ENCODE peak calls at places on chromosomes 13 and 19, in eight cellular contexts. One of them, this sample, is unnamed.

GRCh38 chr13:80550856-80551532 is 210.1 kb upstream of the SPRY2 start:
- DNase-seq in fibroblast of lung: peak; percentile 37
- DNase-seq in brain microvascular endothelial cell: no peak
- DNase-seq in cardiac fibroblast: peak; percentile 41
- DNase-seq in prostate gland: no peak
- DNase-seq in progenitor cell of endocrine pancreas: no peak
- DNase-seq in GM12865: no peak
- DNase-seq in GM06990: no peak
- DNase-seq in this sample: no peak

GRCh38 chr13:98419786-98420559 is 156.9 kb downstream of the STK24 start:
- DNase-seq in GM06990: no peak
- DNase-seq in fibroblast of lung: no peak
- DNase-seq in brain microvascular endothelial cell: no peak
- DNase-seq in cardiac fibroblast: no peak
- DNase-seq in GM12865: no peak
- DNase-seq in prostate gland: peak; percentile 77
- DNase-seq in progenitor cell of endocrine pancreas: no peak
- DNase-seq in this sample: no peak

GRCh38 chr19:16373079-16373478 is 48.5 kb downstream of the KLF2 start:
- DNase-seq in fibroblast of lung: no peak
- DNase-seq in GM12865: no peak
- DNase-seq in prostate gland: no peak
- DNase-seq in brain microvascular endothelial cell: no peak
- DNase-seq in cardiac fibroblast: no peak
- DNase-seq in progenitor cell of endocrine pancreas: no peak
- DNase-seq in GM06990: no peak
- DNase-seq in this sample: no peak

GRCh38 chr13:26050568-26051230 is 1.1 kb downstream of the SHISA2 start:
- DNase-seq in progenitor cell of endocrine pancreas: peak; percentile 52
- DNase-seq in GM12865: no peak
- DNase-seq in fibroblast of lung: no peak
- DNase-seq in GM06990: no peak
- DNase-seq in brain microvascular endothelial cell: no peak
- DNase-seq in cardiac fibroblast: peak; percentile 19
- DNase-seq in prostate gland: no peak
- DNase-seq in this sample: no peak

GRCh38 chr19:13817018-13817614 is 21.9 kb downstream of the ZSWIM4 start:
- DNase-seq in GM12865: no peak
- DNase-seq in cardiac fibroblast: no peak
- DNase-seq in GM06990: peak; percentile 72
- DNase-seq in prostate gland: peak; percentile 33
- DNase-seq in brain microvascular endothelial cell: no peak
- DNase-seq in fibroblast of lung: no peak
- DNase-seq in progenitor cell of endocrine pancreas: no peak
- DNase-seq in this sample: no peak

GRCh38 chr19:40223135-40223822 is 3.2 kb downstream of the CCNP start:
- DNase-seq in prostate gland: no peak
- DNase-seq in fibroblast of lung: no peak
- DNase-seq in cardiac fibroblast: no peak
- DNase-seq in GM12865: no peak
- DNase-seq in progenitor cell of endocrine pancreas: peak; percentile 53
- DNase-seq in GM06990: no peak
- DNase-seq in brain microvascular endothelial cell: no peak
- DNase-seq in this sample: no peak

GRCh38 chr19:56538761-56539263 is at the start of gene ZFP28:
- DNase-seq in brain microvascular endothelial cell: no peak
- DNase-seq in cardiac fibroblast: no peak
- DNase-seq in GM06990: no peak
- DNase-seq in GM12865: no peak
- DNase-seq in fibroblast of lung: no peak
- DNase-seq in progenitor cell of endocrine pancreas: peak; percentile 49
- DNase-seq in prostate gland: peak; percentile 73
- DNase-seq in this sample: peak; percentile 87

GRCh38 chr13:44815507-44816074 is 173.7 kb downstream of the NUFIP1 start:
- DNase-seq in cardiac fibroblast: peak; percentile 96
- DNase-seq in prostate gland: peak; percentile 30
- DNase-seq in progenitor cell of endocrine pancreas: no peak
- DNase-seq in GM06990: no peak
- DNase-seq in GM12865: peak; percentile 41
- DNase-seq in fibroblast of lung: peak; percentile 92
- DNase-seq in brain microvascular endothelial cell: peak; percentile 96
- DNase-seq in this sample: peak; percentile 24

GRCh38 chr19:18608805-18609716 is 2.5 kb upstream of the CRLF1 start:
- DNase-seq in brain microvascular endothelial cell: no peak
- DNase-seq in prostate gland: no peak
- DNase-seq in cardiac fibroblast: no peak
- DNase-seq in GM12865: no peak
- DNase-seq in GM06990: no peak
- DNase-seq in progenitor cell of endocrine pancreas: no peak
- DNase-seq in fibroblast of lung: no peak
- DNase-seq in this sample: no peak

GRCh38 chr19:57056972-57057371 is 62.8 kb upstream of the USP29 start:
- DNase-seq in cardiac fibroblast: peak; percentile 57
- DNase-seq in GM06990: no peak
- DNase-seq in brain microvascular endothelial cell: no peak
- DNase-seq in prostate gland: no peak
- DNase-seq in GM12865: no peak
- DNase-seq in progenitor cell of endocrine pancreas: no peak
- DNase-seq in fibroblast of lung: peak; percentile 68
- DNase-seq in this sample: no peak

GRCh38 chr13:40749327-40749726 is 21.7 kb downstream of the MRPS31 start:
- DNase-seq in GM06990: no peak
- DNase-seq in prostate gland: no peak
- DNase-seq in cardiac fibroblast: peak; percentile 1
- DNase-seq in progenitor cell of endocrine pancreas: no peak
- DNase-seq in GM12865: no peak
- DNase-seq in fibroblast of lung: no peak
- DNase-seq in brain microvascular endothelial cell: no peak
- DNase-seq in this sample: no peak
- TF ChIP-seq CTCF in GM06990: no peak
- TF ChIP-seq CTCF in prostate gland: no peak
- TF ChIP-seq CTCF in cardiac fibroblast: no peak
- TF ChIP-seq CTCF in progenitor cell of endocrine pancreas: peak; percentile 33
- TF ChIP-seq CTCF in GM12865: no peak
- TF ChIP-seq CTCF in fibroblast of lung: peak; percentile 21
- TF ChIP-seq CTCF in brain microvascular endothelial cell: peak; percentile 12
- TF ChIP-seq CTCF in this sample: no peak

DNA sequence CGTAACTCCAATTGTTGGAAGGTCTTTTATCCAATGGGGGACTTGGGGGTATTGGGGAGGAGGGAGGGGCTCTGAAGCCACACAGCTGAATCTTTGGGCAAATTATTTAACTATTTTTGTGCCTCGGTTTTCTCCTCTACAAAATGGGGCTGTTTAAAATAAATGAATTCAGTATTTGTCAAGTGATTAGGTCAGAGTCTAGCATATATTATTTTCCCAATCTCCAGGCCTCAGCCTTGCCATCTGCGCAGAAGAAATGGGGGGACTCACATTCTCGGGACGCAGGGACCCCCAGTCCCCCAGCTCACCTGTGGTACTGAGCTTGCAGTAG is 1.5 kb downstream of the TLE5 start:
- DNase-seq in fibroblast of lung: no peak
- DNase-seq in brain microvascular endothelial cell: no peak
- DNase-seq in progenitor cell of endocrine pancreas: no peak
- DNase-seq in prostate gland: no peak
- DNase-seq in cardiac fibroblast: no peak
- DNase-seq in GM12865: no peak
- DNase-seq in GM06990: no peak
- DNase-seq in this sample: no peak
- TF ChIP-seq CTCF in fibroblast of lung: no peak
- TF ChIP-seq CTCF in brain microvascular endothelial cell: no peak
- TF ChIP-seq CTCF in progenitor cell of endocrine pancreas: no peak
- TF ChIP-seq CTCF in prostate gland: no peak
- TF ChIP-seq CTCF in cardiac fibroblast: no peak
- TF ChIP-seq CTCF in GM12865: no peak
- TF ChIP-seq CTCF in GM06990: no peak
- TF ChIP-seq CTCF in this sample: no peak

GRCh38 chr13:21676611-21677021 is 5.7 kb downstream of the FGF9 start:
- DNase-seq in prostate gland: no peak
- DNase-seq in cardiac fibroblast: no peak
- DNase-seq in brain microvascular endothelial cell: no peak
- DNase-seq in progenitor cell of endocrine pancreas: no peak
- DNase-seq in GM12865: no peak
- DNase-seq in GM06990: no peak
- DNase-seq in fibroblast of lung: no peak
- DNase-seq in this sample: peak; percentile 23
- TF ChIP-seq CTCF in prostate gland: no peak
- TF ChIP-seq CTCF in cardiac fibroblast: no peak
- TF ChIP-seq CTCF in brain microvascular endothelial cell: peak; percentile 28
- TF ChIP-seq CTCF in progenitor cell of endocrine pancreas: peak; percentile 31
- TF ChIP-seq CTCF in GM12865: no peak
- TF ChIP-seq CTCF in GM06990: no peak
- TF ChIP-seq CTCF in fibroblast of lung: peak; percentile 2
- TF ChIP-seq CTCF in this sample: no peak

GRCh38 chr13:105365831-105366230 is 1169.6 kb downstream of the EFNB2 start:
- DNase-seq in progenitor cell of endocrine pancreas: no peak
- DNase-seq in fibroblast of lung: no peak
- DNase-seq in GM12865: no peak
- DNase-seq in prostate gland: no peak
- DNase-seq in brain microvascular endothelial cell: no peak
- DNase-seq in cardiac fibroblast: no peak
- DNase-seq in GM06990: no peak
- DNase-seq in this sample: no peak
- TF ChIP-seq CTCF in progenitor cell of endocrine pancreas: no peak
- TF ChIP-seq CTCF in fibroblast of lung: no peak
- TF ChIP-seq CTCF in GM12865: no peak
- TF ChIP-seq CTCF in prostate gland: no peak
- TF ChIP-seq CTCF in brain microvascular endothelial cell: no peak
- TF ChIP-seq CTCF in cardiac fibroblast: no peak
- TF ChIP-seq CTCF in GM06990: no peak
- TF ChIP-seq CTCF in this sample: no peak

GRCh38 chr19:3721131-3721899 is 13.1 kb downstream of the TJP3 start:
- DNase-seq in GM12865: peak; percentile 91
- DNase-seq in prostate gland: peak; percentile 81
- DNase-seq in brain microvascular endothelial cell: peak; percentile 76
- DNase-seq in cardiac fibroblast: peak; percentile 90
- DNase-seq in GM06990: peak; percentile 90
- DNase-seq in fibroblast of lung: peak; percentile 75
- DNase-seq in progenitor cell of endocrine pancreas: peak; percentile 97
- DNase-seq in this sample: peak; percentile 94
- TF ChIP-seq CTCF in GM12865: no peak
- TF ChIP-seq CTCF in prostate gland: peak; percentile 39
- TF ChIP-seq CTCF in brain microvascular endothelial cell: no peak
- TF ChIP-seq CTCF in cardiac fibroblast: no peak
- TF ChIP-seq CTCF in GM06990: no peak
- TF ChIP-seq CTCF in fibroblast of lung: no peak
- TF ChIP-seq CTCF in progenitor cell of endocrine pancreas: no peak
- TF ChIP-seq CTCF in this sample: no peak

DNA sequence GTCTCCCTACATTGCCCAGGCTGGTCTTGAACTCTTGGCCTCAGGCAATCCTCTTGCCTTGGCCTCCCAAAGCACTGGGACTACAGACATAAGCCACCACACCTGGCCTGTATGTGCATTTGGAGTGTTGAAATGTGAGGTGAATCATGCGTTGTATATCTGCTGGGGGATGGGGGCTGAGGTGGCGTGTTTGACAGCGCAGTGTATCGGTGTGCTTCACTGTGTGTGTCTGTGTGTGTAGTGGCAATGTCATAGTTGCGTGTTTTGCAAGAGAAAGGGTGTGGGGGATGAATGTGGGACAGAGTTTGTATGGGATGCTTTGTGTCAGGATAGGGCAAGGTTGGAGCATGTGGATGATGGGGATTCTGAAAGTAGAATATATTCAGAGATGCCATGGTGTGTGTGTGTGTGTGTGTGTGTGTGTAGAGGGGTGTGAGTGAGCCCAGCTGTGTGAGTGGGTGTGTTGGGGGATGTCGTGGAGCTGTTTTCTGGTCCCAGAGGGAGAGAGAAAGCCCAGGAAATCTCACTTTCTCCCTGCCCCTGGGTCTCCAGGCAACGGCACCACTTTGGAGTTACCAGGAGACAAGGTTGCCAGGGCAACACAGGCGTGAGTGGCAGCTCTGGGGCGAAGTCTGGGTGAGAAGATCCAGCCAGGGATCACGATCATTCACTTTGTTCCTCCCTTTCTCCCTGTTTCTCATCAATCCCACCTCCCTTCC is 1.1 kb upstream of the SWSAP1 start:
- DNase-seq in prostate gland: no peak
- DNase-seq in brain microvascular endothelial cell: no peak
- DNase-seq in progenitor cell of endocrine pancreas: peak; percentile 37
- DNase-seq in cardiac fibroblast: peak; percentile 54
- DNase-seq in fibroblast of lung: no peak
- DNase-seq in GM06990: no peak
- DNase-seq in GM12865: peak; percentile 28
- DNase-seq in this sample: no peak
- TF ChIP-seq CTCF in prostate gland: no peak
- TF ChIP-seq CTCF in brain microvascular endothelial cell: no peak
- TF ChIP-seq CTCF in progenitor cell of endocrine pancreas: no peak
- TF ChIP-seq CTCF in cardiac fibroblast: no peak
- TF ChIP-seq CTCF in fibroblast of lung: no peak
- TF ChIP-seq CTCF in GM06990: no peak
- TF ChIP-seq CTCF in GM12865: no peak
- TF ChIP-seq CTCF in this sample: no peak

DNA sequence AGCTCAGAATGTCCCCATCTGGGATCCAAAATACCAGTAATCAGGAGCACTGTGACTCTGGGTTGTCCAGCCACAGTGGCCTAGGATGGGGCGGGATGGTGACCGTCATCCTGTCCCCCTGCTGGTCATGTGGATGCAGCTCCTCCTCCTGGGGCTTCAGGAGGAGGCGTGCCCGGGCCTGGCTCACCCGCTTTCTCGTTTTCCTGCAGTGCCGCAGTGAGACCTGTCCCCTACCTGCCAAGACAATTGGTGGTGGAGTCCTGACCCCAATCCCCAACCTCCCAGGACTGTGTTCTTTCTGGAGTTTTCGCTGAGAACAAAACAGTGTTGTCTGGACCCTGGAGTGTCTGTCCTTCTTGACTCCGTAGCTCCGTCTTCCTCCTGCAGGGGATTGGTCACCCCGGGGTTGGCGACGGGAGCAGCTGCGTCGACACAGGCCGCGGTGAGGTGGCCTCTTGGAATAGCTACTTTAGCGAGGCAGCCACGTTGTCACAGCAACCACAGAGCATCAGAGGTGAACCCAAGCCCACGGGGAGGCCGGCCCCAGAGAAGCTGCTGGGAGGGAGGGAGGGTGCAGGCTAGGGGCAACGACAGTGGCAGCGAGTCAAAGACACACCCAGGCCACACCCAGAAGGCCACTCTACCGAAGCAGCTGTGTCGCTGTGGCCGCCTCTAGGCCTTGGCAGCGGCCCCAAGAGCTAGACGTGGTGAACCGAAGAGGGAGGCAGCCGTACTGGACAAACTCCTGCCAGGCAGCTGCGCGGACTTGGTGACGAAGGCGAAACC is 10.1 kb upstream of the EMC10 start:
- DNase-seq in fibroblast of lung: no peak
- DNase-seq in progenitor cell of endocrine pancreas: peak; percentile 22
- DNase-seq in cardiac fibroblast: no peak
- DNase-seq in prostate gland: no peak
- DNase-seq in brain microvascular endothelial cell: no peak
- DNase-seq in GM06990: no peak
- DNase-seq in GM12865: no peak
- DNase-seq in this sample: no peak
- TF ChIP-seq CTCF in fibroblast of lung: no peak
- TF ChIP-seq CTCF in progenitor cell of endocrine pancreas: peak; percentile 63
- TF ChIP-seq CTCF in cardiac fibroblast: peak; percentile 24
- TF ChIP-seq CTCF in prostate gland: no peak
- TF ChIP-seq CTCF in brain microvascular endothelial cell: peak; percentile 51
- TF ChIP-seq CTCF in GM06990: no peak
- TF ChIP-seq CTCF in GM12865: peak; percentile 16
- TF ChIP-seq CTCF in this sample: peak; percentile 8